ENCODE peak calls at places on chromosomes 16 and 17, in eight cellular contexts. E is A673, K is IMR-90, D is endodermal cell, S is colonic mucosa, Z is body of pancreas, C is K562, L is lower lobe of right lung. U is an unnamed sample.

GRCh38 chr17:5413682-5414081 is 5.8 kb downstream of the NUP88 start:
- DNase-seq in D (no peak), S (peak; percentile 29), L (no peak), K (peak; percentile 93), Z (no peak), E (peak; percentile 61), C (no peak), U (peak; percentile 97)

GRCh38 chr16:30658731-30659506 is 688 bp downstream of the FBRS start:
- DNase-seq in K (peak; percentile 97), L (peak; percentile 84), S (peak; percentile 84), D (peak; percentile 73), Z (peak; percentile 78), C (peak; percentile 79), E (peak; percentile 99), U (peak; percentile 88)

GRCh38 chr17:47325176-47325575 is 1.4 kb downstream of the EFCAB13 start:
- DNase-seq in L (no peak), D (no peak), Z (no peak), E (no peak), K (no peak), S (no peak), C (no peak), U (no peak)

GRCh38 chr17:42653179-42654124 is 5.6 kb upstream of the TUBG2 start:
- DNase-seq in S (peak; percentile 54), K (peak; percentile 54), L (no peak), C (peak; percentile 49), D (peak; percentile 90), Z (peak; percentile 68), E (peak; percentile 31), U (no peak)

GRCh38 chr16:1745900-1746692 is 25.2 kb downstream of the NME3 start:
- DNase-seq in E (peak; percentile 38), C (no peak), D (no peak), K (peak; percentile 53), Z (no peak), L (no peak), S (no peak), U (no peak)

GRCh38 chr16:66344533-66345145 is 21.9 kb upstream of the CDH5 start:
- DNase-seq in C (peak; percentile 35), S (peak; percentile 45), K (peak; percentile 48), L (no peak), Z (peak; percentile 42), E (peak; percentile 58), D (peak; percentile 71), U (peak; percentile 50)

GRCh38 chr17:15290605-15291004 is 25.5 kb upstream of the PMP22 start:
- DNase-seq in C (no peak), L (no peak), D (no peak), Z (no peak), K (no peak), E (no peak), S (no peak), U (no peak)

GRCh38 chr17:21174186-21174585 is 39.8 kb downstream of the TMEM11 start:
- DNase-seq in D (no peak), C (no peak), S (no peak), L (no peak), E (no peak), Z (no peak), K (no peak), U (no peak)

GRCh38 chr16:29662000-29662728 is 883 bp upstream of the SPN start:
- DNase-seq in E (no peak), C (no peak), K (no peak), Z (no peak), S (no peak), D (no peak), L (no peak), U (no peak)

GRCh38 chr16:55532227-55532626 is 23.4 kb downstream of the LPCAT2 start:
- DNase-seq in E (no peak), Z (no peak), D (no peak), L (no peak), S (no peak), K (peak; percentile 51), C (no peak), U (no peak)

GRCh38 chr17:45430006-45430737 is 2.5 kb downstream of the ARHGAP27 start:
- DNase-seq in D (no peak), C (no peak), K (no peak), S (no peak), E (no peak), L (peak; percentile 47), Z (no peak), U (no peak)

GRCh38 chr16:61887903-61888302 is 148.3 kb downstream of the CDH8 start:
- DNase-seq in Z (no peak), S (no peak), E (peak; percentile 45), D (peak; percentile 69), C (no peak), K (no peak), L (no peak), U (peak; percentile 43)

GRCh38 chr16:536746-537145 is 9.2 kb downstream of the CAPN15 start:
- DNase-seq in D (no peak), S (no peak), K (no peak), C (no peak), E (no peak), Z (no peak), L (no peak), U (no peak)

GRCh38 chr17:16987830-16988601 is 16.1 kb upstream of the TNFRSF13B start:
- DNase-seq in C (peak; percentile 35), D (peak; percentile 92), S (peak; percentile 59), E (peak; percentile 93), L (peak; percentile 81), K (peak; percentile 75), Z (no peak), U (peak; percentile 46)

GRCh38 chr17:8887834-8888703 is 20.6 kb upstream of the PIK3R6 start:
- DNase-seq in E (no peak), S (peak; percentile 38), K (no peak), L (no peak), D (peak; percentile 99), Z (no peak), C (peak; percentile 33), U (no peak)

GRCh38 chr16:72635694-72636093 is 412.2 kb downstream of the ZFHX3 start:
- DNase-seq in D (no peak), C (no peak), Z (no peak), S (no peak), L (no peak), K (no peak), E (no peak), U (no peak)

GRCh38 chr17:62653002-62653830 is 25.7 kb downstream of the MRC2 start:
- DNase-seq in K (peak; percentile 31), C (peak; percentile 90), D (peak; percentile 100), Z (peak; percentile 65), E (peak; percentile 82), S (peak; percentile 80), L (peak; percentile 81), U (no peak)

GRCh38 chr17:5123343-5124124 is 7.7 kb downstream of the USP6 start:
- DNase-seq in K (no peak), C (no peak), D (no peak), S (peak; percentile 11), L (peak; percentile 26), E (no peak), Z (no peak), U (no peak)

GRCh38 chr16:6777624-6778023 is 555.0 kb upstream of the RBFOX1 start:
- DNase-seq in Z (no peak), S (no peak), D (no peak), K (no peak), E (no peak), C (no peak), L (no peak), U (no peak)

GRCh38 chr17:40343126-40344119 is 21.1 kb downstream of the GJD3 start:
- DNase-seq in Z (no peak), L (no peak), D (peak; percentile 71), S (peak; percentile 56), E (no peak), C (no peak), K (no peak), U (no peak)

GRCh38 chr16:88633684-88634140 is 4.7 kb upstream of the IL17C start:
- DNase-seq in S (peak; percentile 64), C (peak; percentile 74), L (peak; percentile 62), D (peak; percentile 90), K (peak; percentile 13), Z (no peak), E (no peak), U (peak; percentile 38)
- TF ChIP-seq CTCF in S (peak; percentile 40), C (peak; percentile 57), L (peak; percentile 29), D (peak; percentile 74), K (peak; percentile 30), Z (peak; percentile 24), E (no peak), U (peak; percentile 48)

DNA sequence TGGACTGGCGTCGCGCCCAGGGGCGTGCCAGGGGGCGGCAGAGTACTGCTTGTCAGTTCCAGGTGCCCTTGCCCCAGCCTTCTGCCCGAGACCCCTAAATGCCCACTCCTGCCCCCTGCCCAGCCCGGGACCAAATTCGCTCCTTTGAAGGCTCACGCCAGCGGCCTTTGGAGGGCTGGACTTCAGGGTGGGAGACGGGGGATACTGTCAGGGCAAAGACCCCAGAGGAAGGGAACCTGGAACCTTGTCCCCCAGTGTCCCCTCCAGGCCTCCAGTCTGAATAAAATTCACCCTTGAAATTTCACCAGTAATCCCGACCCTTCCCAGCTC is 737 bp downstream of the OTOP3 start:
- DNase-seq in K (no peak), L (no peak), D (no peak), E (no peak), S (no peak), C (no peak), Z (no peak), U (no peak)
- H3K27me3 ChIP-seq in K (peaks cover 72% of the 10 kb centered on the region), L (peaks cover 67% of the 10 kb centered on the region), D (peaks cover 97% of the 10 kb centered on the region), E (peaks cover 90% of the 10 kb centered on the region), S (peaks cover 29% of the 10 kb centered on the region), C (peaks cover 25% of the 10 kb centered on the region), Z (no peaks in the 10 kb centered on the region), U (peaks cover 38% of the 10 kb centered on the region)

DNA sequence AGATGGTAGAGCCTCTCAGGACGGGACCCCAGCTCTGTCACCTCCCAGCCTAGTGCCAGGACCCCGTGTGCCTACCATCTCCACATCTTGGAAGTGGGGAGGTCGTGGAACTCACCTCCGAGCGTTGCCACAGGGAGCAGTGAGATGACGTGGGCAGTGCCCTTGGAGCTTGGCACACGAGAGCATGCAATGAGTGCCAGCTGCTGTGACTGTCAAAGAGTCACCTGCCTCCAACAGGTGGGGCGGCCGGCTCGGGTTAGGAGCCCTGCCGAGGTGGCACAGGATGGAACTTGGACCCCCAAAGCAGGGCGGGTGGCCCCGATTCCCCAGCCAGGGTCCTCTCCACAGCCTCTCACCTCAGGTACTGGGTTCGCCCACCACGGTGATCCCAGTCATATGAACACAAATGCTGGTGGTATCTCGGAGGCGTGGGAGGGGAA is 5.5 kb downstream of the VPS4A start:
- DNase-seq in K (no peak), Z (peak; percentile 93), C (no peak), L (no peak), D (no peak), E (no peak), S (no peak), U (no peak)
- H3K4me3 ChIP-seq in K (no peak overlapping the region), Z (no peak overlapping the region), C (no peak overlapping the region), L (no peak overlapping the region), D (no peak overlapping the region), E (no peak overlapping the region), S (no peak overlapping the region), U (no peak overlapping the region)

DNA sequence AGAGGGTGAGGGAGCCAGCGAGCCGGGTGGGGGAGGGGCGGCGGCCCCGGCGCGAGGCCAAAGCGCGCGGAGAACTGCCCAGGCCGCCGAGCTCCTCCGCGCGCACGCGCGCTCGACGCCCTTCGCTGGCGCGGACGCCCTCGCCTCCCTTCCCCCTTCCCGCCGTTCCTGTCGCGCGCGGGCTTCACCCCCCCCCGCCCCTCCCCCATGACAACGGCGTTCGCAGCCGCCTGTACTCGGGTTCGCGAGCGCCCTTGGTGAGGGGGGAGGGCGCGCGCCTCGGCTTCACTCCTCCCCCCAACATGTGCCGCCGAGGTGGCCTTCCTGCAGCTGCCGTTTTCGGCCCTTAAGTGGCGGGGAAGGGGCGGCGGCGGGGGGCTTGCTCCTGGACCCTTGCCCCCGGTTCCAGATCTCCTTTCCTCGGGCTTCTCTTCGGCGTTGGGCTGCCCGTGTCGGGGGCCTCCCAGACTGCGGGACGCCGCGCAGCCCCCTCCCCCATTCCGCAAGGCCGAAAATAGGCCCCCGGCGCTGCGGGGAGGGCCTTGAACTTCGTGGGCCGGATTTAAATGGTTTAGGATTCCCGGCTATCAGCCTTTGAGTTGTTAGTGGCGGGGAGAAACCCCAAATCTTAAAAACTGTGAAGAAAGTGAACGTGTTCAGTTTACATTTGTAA is 548 bp downstream of the SRRM2 start:
- DNase-seq in K (peak; percentile 77), S (peak; percentile 84), E (peak; percentile 89), L (peak; percentile 88), C (peak; percentile 94), D (no peak), Z (peak; percentile 90), U (peak; percentile 36)
- TF ChIP-seq CTCF in K (no peak), S (no peak), E (no peak), L (no peak), C (no peak), D (no peak), Z (no peak), U (no peak)